ENCODE peak calls at places on chromosomes 3 and 15, in seven cellular contexts. C is DND-41, P is thoracic aorta, M is mammary epithelial cell, U is dorsolateral prefrontal cortex, O is HFF-Myc, V is IMR-90. W is an unnamed sample.

GRCh38 chr3:194688207-194688711 is 2.6 kb downstream of the FAM43A start:
- DNase-seq in V (peak), U (no peak), O (no peak), C (no peak), P (no peak), M (no peak), W (peak)

GRCh38 chr3:194265505-194265892 is 85.6 kb downstream of the CPN2 start:
- DNase-seq in P (peak), C (no peak), U (peak), V (peak), M (peak), O (peak), W (no peak)

GRCh38 chr3:128502712-128503111 is 9.7 kb upstream of the GATA2 start:
- DNase-seq in M (no peak), U (no peak), C (no peak), P (no peak), O (no peak), V (no peak), W (no peak)

GRCh38 chr3:76203578-76203977 is 418.2 kb upstream of the ZNF717 start:
- DNase-seq in V (no peak), P (no peak), M (no peak), C (no peak), O (no peak), U (no peak), W (no peak)

GRCh38 chr3:190631295-190631694 is 117.4 kb downstream of the IL1RAP start:
- DNase-seq in C (no peak), V (no peak), P (no peak), O (no peak), M (no peak), U (no peak), W (no peak)

GRCh38 chr3:82114589-82114988 is 353.1 kb upstream of the GBE1 start:
- DNase-seq in O (no peak), P (no peak), C (no peak), V (no peak), U (no peak), M (no peak), W (no peak)

GRCh38 chr15:66850078-66850991 is 148.3 kb downstream of the SMAD6 start:
- DNase-seq in C (no peak), P (no peak), O (no peak), M (no peak), V (no peak), U (no peak), W (no peak)

GRCh38 chr15:51634591-51635198 is 12.1 kb upstream of the DMXL2 start:
- DNase-seq in O (no peak), P (no peak), C (no peak), U (no peak), V (peak), M (peak), W (peak)

GRCh38 chr15:28125673-28126651 is 26.8 kb upstream of the OCA2 start:
- DNase-seq in O (peak), V (peak), P (no peak), C (no peak), M (peak), U (no peak), W (peak)

GRCh38 chr15:80439140-80439539 is 35.0 kb downstream of the ARNT2 start:
- DNase-seq in U (no peak), C (no peak), M (no peak), O (no peak), V (no peak), P (no peak), W (no peak)

GRCh38 chr3:64922213-64922612 is 234.4 kb upstream of the ADAMTS9 start:
- DNase-seq in O (no peak), P (no peak), C (no peak), M (no peak), U (no peak), V (no peak), W (no peak)

GRCh38 chr3:51938780-51939425 is 2.8 kb downstream of the RRP9 start:
- DNase-seq in C (no peak), M (no peak), U (no peak), O (no peak), V (no peak), P (no peak), W (no peak)

GRCh38 chr3:106824856-106825255 is 552.4 kb upstream of the CCDC54 start:
- DNase-seq in U (no peak), P (no peak), V (peak), O (no peak), M (peak), C (peak), W (peak)

GRCh38 chr15:75924576-75924975 is 20.9 kb downstream of the FBXO22 start:
- DNase-seq in U (no peak), M (peak), C (no peak), O (no peak), V (no peak), P (no peak), W (no peak)

GRCh38 chr3:60743631-60744164 is 507.6 kb downstream of the FHIT start:
- DNase-seq in O (no peak), U (no peak), V (no peak), P (no peak), M (no peak), C (no peak), W (no peak)

DNA sequence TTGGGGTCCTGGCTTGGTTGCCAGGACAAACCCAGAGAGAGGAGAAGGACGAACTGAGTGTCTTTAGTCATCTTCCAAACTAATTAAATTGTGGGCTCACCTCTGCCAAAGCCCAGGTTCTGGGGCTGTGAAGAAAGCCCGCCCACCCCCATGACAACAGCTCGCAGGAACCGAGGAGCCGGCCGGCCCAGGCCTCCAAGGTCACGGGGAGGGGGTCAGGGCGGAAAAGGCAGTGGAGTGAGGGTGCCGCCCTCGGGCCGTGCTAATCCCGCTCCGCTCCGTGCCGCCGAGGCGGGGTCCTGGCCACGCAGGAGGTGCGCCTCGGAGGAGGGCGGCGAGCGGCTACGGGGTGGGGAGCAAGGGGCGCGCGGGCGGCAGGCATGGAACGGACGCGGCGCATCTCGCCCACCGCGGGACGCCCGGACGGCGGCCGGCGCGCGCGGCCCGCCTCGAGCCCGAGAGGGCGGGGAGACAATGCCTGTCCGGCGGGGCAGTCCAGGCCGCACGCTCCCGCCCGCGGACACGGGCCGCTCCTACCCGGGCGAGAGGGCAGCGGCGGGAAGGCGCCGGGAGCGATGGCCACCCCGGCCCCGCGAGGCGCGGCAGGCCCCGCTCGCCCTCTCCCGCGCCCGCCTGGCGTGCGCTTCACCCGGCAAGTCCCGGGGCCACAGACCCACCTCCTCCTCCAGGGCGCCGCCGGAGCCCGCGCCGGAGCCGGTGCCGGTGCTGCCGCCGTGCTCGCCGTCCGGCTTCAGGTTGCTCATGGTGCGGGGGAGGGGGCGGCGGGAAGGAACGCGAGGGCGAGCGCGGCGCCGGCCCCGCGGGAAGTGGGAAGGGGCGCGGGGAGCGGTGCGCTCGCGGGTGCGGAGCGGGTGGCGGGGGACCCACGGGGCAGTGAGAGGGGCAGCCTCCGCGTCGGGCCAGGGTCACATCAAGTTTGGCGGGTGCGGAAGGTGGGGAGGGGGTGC is 549 bp downstream of the RBPMS2 start:
- DNase-seq in M (no peak), V (no peak), U (no peak), O (no peak), C (peak), P (no peak), W (no peak)
- H3K4me3 ChIP-seq in M (peak), V (peak), U (peak), O (peak), C (no peak), P (peak), W (no peak)

GRCh38 chr15:96657096-96657495 is 326.6 kb downstream of the NR2F2 start:
- DNase-seq in V (no peak), M (no peak), O (no peak), U (no peak), C (no peak), P (no peak), W (no peak)
- TF ChIP-seq CTCF in V (no peak), M (no peak), O (no peak), U (no peak), C (no peak), P (no peak), W (no peak)

GRCh38 chr15:43515731-43516130 is 1.7 kb upstream of the MAP1A start:
- DNase-seq in P (no peak), V (no peak), C (peak), U (no peak), M (no peak), O (no peak), W (no peak)

GRCh38 chr15:43514241-43515057 is 3.0 kb upstream of the MAP1A start:
- DNase-seq in U (peak), P (no peak), C (peak), O (no peak), M (no peak), V (peak), W (peak)

GRCh38 chr15:43516801-43517353 is 531 bp upstream of the MAP1A start:
- DNase-seq in V (peak), C (no peak), P (no peak), O (no peak), U (peak), M (no peak), W (no peak)

GRCh38 chr15:43517354-43518072 is at the start of gene MAP1A:
- DNase-seq in U (peak), M (no peak), V (peak), O (no peak), P (no peak), C (peak), W (no peak)

DNA sequence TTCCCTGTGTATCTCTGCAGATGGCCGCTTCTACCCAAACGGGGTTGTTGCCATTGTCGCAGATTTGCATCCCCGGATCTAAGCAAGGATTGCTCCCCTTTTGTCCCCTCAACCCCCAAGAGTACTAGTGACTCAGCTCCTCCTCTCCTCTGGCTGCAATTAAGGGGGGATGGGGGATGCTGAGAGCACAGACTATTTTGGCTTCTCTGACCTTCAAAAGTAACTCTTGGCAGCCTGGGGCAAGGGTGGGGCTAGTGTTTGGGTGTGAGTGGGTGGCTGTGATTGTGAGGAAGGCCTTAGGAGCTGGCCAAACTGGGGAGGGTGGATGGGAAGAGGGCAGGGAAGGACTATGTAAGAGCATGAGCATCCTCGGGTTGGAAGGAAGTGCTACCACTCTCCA is 1.2 kb upstream of the MAP1A start:
- DNase-seq in C (no peak), U (no peak), M (no peak), P (peak), O (no peak), V (no peak), W (no peak)
- H3K4me3 ChIP-seq in C (no peak), U (peak), M (peak), P (peak), O (no peak), V (peak), W (no peak)

GRCh38 chr15:77630956-77631789 is 1.5 kb downstream of the LINGO1 start:
- DNase-seq in M (no peak), V (no peak), P (no peak), U (peak), O (no peak), C (no peak), W (no peak)
- TF ChIP-seq CTCF in M (no peak), V (no peak), P (no peak), U (peak), O (no peak), C (no peak), W (no peak)

GRCh38 chr3:170418422-170419300 is at the start of gene CLDN11:
- DNase-seq in C (no peak), V (peak), P (no peak), U (peak), M (no peak), O (no peak), W (no peak)
- H3K4me3 ChIP-seq in C (no peak), V (peak), P (peak), U (peak), M (peak), O (peak), W (no peak)

GRCh38 chr3:160929595-160929994 is 173.6 kb downstream of the PPM1L start:
- DNase-seq in C (no peak), P (no peak), O (no peak), V (no peak), U (no peak), M (no peak), W (no peak)
- TF ChIP-seq CTCF in C (no peak), P (no peak), O (peak), V (no peak), U (peak), M (no peak), W (no peak)

GRCh38 chr3:72830452-72831217 is 17.6 kb downstream of the SHQ1 start:
- DNase-seq in C (no peak), U (no peak), P (no peak), V (peak), O (no peak), M (no peak), W (no peak)

DNA sequence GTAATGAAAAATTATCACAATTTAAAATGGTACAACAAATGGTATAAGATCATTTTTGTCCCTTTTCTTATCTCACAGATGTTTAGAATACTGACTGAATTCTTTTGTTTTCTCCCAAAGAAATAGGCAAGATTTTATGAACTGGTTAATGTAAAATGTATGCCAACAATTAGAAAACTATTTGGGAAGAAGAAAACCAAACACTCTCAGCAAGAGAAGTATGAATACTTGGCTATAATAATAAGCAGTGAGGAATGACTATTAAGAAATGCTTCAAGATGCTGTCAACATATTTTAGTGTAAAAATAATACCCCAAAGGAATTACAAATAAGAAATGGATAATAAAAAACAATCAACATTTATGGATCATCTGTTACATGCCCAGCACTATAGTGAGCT is 18.5 kb downstream of the SHQ1 start:
- DNase-seq in V (peak), P (no peak), C (no peak), O (no peak), M (no peak), U (no peak), W (no peak)
- H3K4me3 ChIP-seq in V (no peak), P (no peak), C (no peak), O (no peak), M (no peak), U (no peak), W (no peak)

DNA sequence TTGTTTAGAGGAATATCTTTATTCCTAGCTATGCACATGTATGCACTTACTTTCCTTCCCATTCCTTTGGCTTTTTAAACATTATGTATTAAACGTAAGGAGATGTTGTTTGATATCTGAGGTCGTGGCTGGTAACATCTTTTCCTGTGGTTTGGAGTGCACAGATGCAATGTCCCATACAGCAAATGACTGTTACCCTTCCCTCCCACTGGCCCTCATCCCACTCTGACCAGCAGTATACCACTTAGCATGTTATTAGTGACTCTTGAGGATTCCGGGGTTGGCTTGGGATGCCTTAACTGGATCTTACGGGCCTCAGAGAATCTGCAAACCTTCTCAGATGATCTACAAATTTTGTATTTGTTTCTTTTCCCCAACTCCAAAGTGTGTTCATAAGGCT is 34.5 kb downstream of the TGFBR2 start:
- DNase-seq in C (no peak), U (no peak), O (no peak), M (no peak), P (no peak), V (no peak), W (no peak)
- TF ChIP-seq CTCF in C (no peak), U (no peak), O (no peak), M (no peak), P (no peak), V (no peak), W (no peak)

GRCh38 chr15:58521293-58521991 is 89.7 kb downstream of the LIPC start:
- DNase-seq in V (peak), P (no peak), U (peak), C (no peak), M (peak), O (peak), W (peak)

GRCh38 chr15:58522391-58522790 is 90.6 kb downstream of the LIPC start:
- DNase-seq in C (no peak), O (no peak), P (no peak), V (no peak), M (no peak), U (peak), W (no peak)

GRCh38 chr15:58522865-58523264 is 91.1 kb downstream of the LIPC start:
- DNase-seq in C (no peak), U (peak), M (no peak), O (no peak), P (no peak), V (no peak), W (no peak)

GRCh38 chr15:58520464-58520863 is 88.7 kb downstream of the LIPC start:
- DNase-seq in M (no peak), P (no peak), C (no peak), V (no peak), U (no peak), O (no peak), W (no peak)

DNA sequence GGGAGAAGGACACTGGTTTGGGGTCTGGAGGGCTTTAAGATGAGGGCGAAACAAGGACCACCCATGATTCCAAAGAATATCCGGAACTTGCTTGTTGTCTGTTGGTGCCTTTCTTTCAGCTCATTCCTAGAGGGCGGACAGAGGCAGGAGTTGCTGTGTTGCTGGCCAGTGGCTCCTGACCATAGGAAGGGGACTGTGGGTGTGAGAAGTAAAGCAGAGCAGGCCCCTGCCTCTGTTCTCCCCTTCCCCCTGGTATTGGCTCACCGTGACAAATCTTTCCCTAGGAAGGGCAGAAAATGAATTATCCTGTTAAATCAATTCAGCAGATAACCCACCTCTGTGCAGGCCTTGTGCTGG is 89.1 kb downstream of the LIPC start:
- DNase-seq in C (no peak), O (no peak), P (no peak), M (no peak), U (no peak), V (no peak), W (no peak)
- H3K4me3 ChIP-seq in C (no peak), O (no peak), P (no peak), M (no peak), U (no peak), V (no peak), W (no peak)

GRCh38 chr3:158791259-158791920 is 10.5 kb upstream of the MFSD1 start:
- DNase-seq in O (no peak), M (peak), C (peak), U (no peak), V (peak), P (no peak), W (peak)
- TF ChIP-seq CTCF in O (peak), M (peak), C (peak), U (peak), V (peak), P (peak), W (peak)